ENCODE peak calls at places on chromosomes 11 and 22, in five cellular contexts. One of them, this sample, is unnamed.

GRCh38 chr22:23187871-23188700 is 7.8 kb downstream of the BCR start:
- DNase-seq in HTR-8/SVneo: no peak
- DNase-seq in posterior cingulate gyrus: no peak
- DNase-seq in T-helper 2 cell: no peak
- DNase-seq in ELR: no peak
- DNase-seq in this sample: no peak

GRCh38 chr11:130422251-130422995 is 6.0 kb downstream of the ADAMTS8 start:
- DNase-seq in HTR-8/SVneo: no peak
- DNase-seq in posterior cingulate gyrus: no peak
- DNase-seq in T-helper 2 cell: no peak
- DNase-seq in ELR: no peak
- DNase-seq in this sample: no peak

GRCh38 chr11:6695377-6695776 is 12.2 kb upstream of the MRPL17 start:
- DNase-seq in HTR-8/SVneo: no peak
- DNase-seq in posterior cingulate gyrus: no peak
- DNase-seq in T-helper 2 cell: no peak
- DNase-seq in ELR: peak
- DNase-seq in this sample: peak

GRCh38 chr11:77211594-77212251 is 83.7 kb downstream of the MYO7A start:
- DNase-seq in HTR-8/SVneo: no peak
- DNase-seq in posterior cingulate gyrus: no peak
- DNase-seq in T-helper 2 cell: no peak
- DNase-seq in ELR: no peak
- DNase-seq in this sample: no peak

GRCh38 chr11:75790986-75791385 is 22.4 kb downstream of the DGAT2 start:
- DNase-seq in HTR-8/SVneo: no peak
- DNase-seq in posterior cingulate gyrus: no peak
- DNase-seq in T-helper 2 cell: no peak
- DNase-seq in ELR: peak
- DNase-seq in this sample: no peak

GRCh38 chr11:61630104-61630503 is 49.2 kb upstream of the SYT7 start:
- DNase-seq in HTR-8/SVneo: no peak
- DNase-seq in posterior cingulate gyrus: no peak
- DNase-seq in T-helper 2 cell: no peak
- DNase-seq in ELR: no peak
- DNase-seq in this sample: no peak

GRCh38 chr22:38732251-38732815 is 23.5 kb downstream of the SUN2 start:
- DNase-seq in HTR-8/SVneo: no peak
- DNase-seq in posterior cingulate gyrus: no peak
- DNase-seq in T-helper 2 cell: no peak
- DNase-seq in ELR: no peak
- DNase-seq in this sample: no peak

GRCh38 chr11:75717608-75718403 is at the start of gene MOGAT2:
- DNase-seq in HTR-8/SVneo: no peak
- DNase-seq in posterior cingulate gyrus: no peak
- DNase-seq in T-helper 2 cell: no peak
- DNase-seq in ELR: no peak
- DNase-seq in this sample: no peak

GRCh38 chr11:108616549-108616948 is 23.0 kb upstream of the EXPH5 start:
- DNase-seq in HTR-8/SVneo: peak
- DNase-seq in posterior cingulate gyrus: no peak
- DNase-seq in T-helper 2 cell: no peak
- DNase-seq in ELR: peak
- DNase-seq in this sample: no peak